ENCODE peak calls at places on chromosome 3, in four cellular contexts. D, M, P and E are unnamed samples.

GRCh38 chr3:114401346-114401745 is 107.5 kb downstream of the TIGIT start:
- DNase-seq in M (no peak), P (no peak), D (no peak), E (no peak)

GRCh38 chr3:60579734-60580133 is 671.5 kb downstream of the FHIT start:
- DNase-seq in M (no peak), P (peak; percentile 90), D (no peak), E (peak; percentile 3)

GRCh38 chr3:50491023-50491422 is 12.4 kb downstream of the CACNA2D2 start:
- DNase-seq in P (no peak), D (no peak), M (no peak), E (no peak)

GRCh38 chr3:49411550-49411967 is 217 bp downstream of the RHOA start:
- DNase-seq in P (no peak), D (peak; percentile 59), M (peak; percentile 44), E (peak; percentile 81)

GRCh38 chr3:30342319-30343060 is 263.9 kb upstream of the TGFBR2 start:
- DNase-seq in P (peak; percentile 96), M (peak; percentile 87), D (no peak), E (no peak)

GRCh38 chr3:70333080-70333479 is 20.6 kb upstream of the MDFIC2 start:
- DNase-seq in M (no peak), P (no peak), D (no peak), E (no peak)

GRCh38 chr3:10516835-10517465 is 11.6 kb upstream of the ATP2B2 start:
- DNase-seq in M (no peak), D (peak; percentile 13), P (no peak), E (no peak)

GRCh38 chr3:119891944-119892721 is 110.2 kb downstream of the NR1I2 start:
- DNase-seq in M (peak; percentile 55), D (peak; percentile 62), P (peak; percentile 71), E (peak; percentile 23)

GRCh38 chr3:150074697-150075416 is 104.2 kb upstream of the PFN2 start:
- DNase-seq in P (no peak), D (no peak), M (no peak), E (no peak)

GRCh38 chr3:142808103-142808917 is 80.6 kb downstream of the PCOLCE2 start:
- DNase-seq in D (peak; percentile 21), P (peak; percentile 72), M (peak; percentile 5), E (no peak)

GRCh38 chr3:73786346-73786807 is 161.6 kb upstream of the PDZRN3 start:
- DNase-seq in M (no peak), D (no peak), P (peak; percentile 97), E (no peak)

GRCh38 chr3:137692803-137693431 is 71.2 kb upstream of the SOX14 start:
- DNase-seq in P (no peak), M (peak; percentile 31), D (peak; percentile 27), E (peak; percentile 38)
- TF ChIP-seq CTCF in P (no peak), M (peak; percentile 82), D (peak; percentile 45), E (no peak)

DNA sequence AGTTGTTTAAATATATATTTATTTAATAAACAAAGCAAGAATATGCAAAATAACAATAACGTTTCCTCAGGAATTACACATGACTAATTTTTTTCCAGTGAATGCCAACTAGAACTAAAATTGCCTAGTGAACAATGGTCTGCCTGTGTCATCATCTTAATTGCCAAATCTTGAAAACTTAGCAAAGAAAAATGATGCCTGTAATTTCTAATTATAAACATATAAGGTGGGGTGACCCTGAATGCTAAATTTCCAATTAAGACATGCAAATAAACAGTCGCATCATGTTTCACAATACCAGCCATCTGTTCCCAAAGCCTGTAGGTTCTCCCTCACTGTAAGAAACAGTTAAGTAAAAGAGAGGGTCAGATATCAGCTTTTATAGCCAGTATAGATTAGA is 67.6 kb upstream of the PLCL2 start:
- DNase-seq in M (no peak), P (no peak), D (no peak), E (no peak)
- TF ChIP-seq MXI1 in M (no peak), P (no peak), D (no peak), E (no peak)

GRCh38 chr3:62048577-62048976 is 324.8 kb downstream of the FEZF2 start:
- DNase-seq in P (no peak), M (no peak), D (no peak), E (no peak)

GRCh38 chr3:62056603-62057002 is 316.7 kb downstream of the FEZF2 start:
- DNase-seq in P (no peak), M (no peak), D (no peak), E (no peak)

GRCh38 chr3:62052331-62052730 is 321.0 kb downstream of the FEZF2 start:
- DNase-seq in M (no peak), D (no peak), P (no peak), E (no peak)

GRCh38 chr3:62049033-62049432 is 324.3 kb downstream of the FEZF2 start:
- DNase-seq in D (no peak), M (no peak), P (peak; percentile 6), E (no peak)

GRCh38 chr3:62051506-62051905 is 321.8 kb downstream of the FEZF2 start:
- DNase-seq in P (peak; percentile 24), M (peak; percentile 16), D (peak; percentile 15), E (peak; percentile 13)
- TF ChIP-seq CTCF in P (peak; percentile 39), M (peak; percentile 32), D (no peak), E (peak; percentile 61)

GRCh38 chr3:7793786-7794185 is 707.8 kb upstream of the LMCD1 start:
- DNase-seq in P (no peak), M (no peak), D (no peak), E (no peak)

GRCh38 chr3:7787871-7788828 is 713.5 kb upstream of the LMCD1 start:
- DNase-seq in M (no peak), P (no peak), D (no peak), E (no peak)

GRCh38 chr3:7789324-7789723 is 712.3 kb upstream of the LMCD1 start:
- DNase-seq in M (no peak), D (no peak), P (no peak), E (no peak)

GRCh38 chr3:7788881-7789280 is 712.7 kb upstream of the LMCD1 start:
- DNase-seq in P (no peak), M (no peak), D (no peak), E (no peak)
- TF ChIP-seq MXI1 in P (no peak), M (no peak), D (no peak), E (no peak)

GRCh38 chr3:134251731-134252391 is 1.2 kb upstream of the RYK start:
- DNase-seq in P (no peak), D (no peak), M (peak; percentile 31), E (peak; percentile 16)

GRCh38 chr3:134250717-134251220 is at the start of gene RYK:
- DNase-seq in P (peak; percentile 64), M (peak; percentile 83), D (peak; percentile 83), E (peak; percentile 97)

GRCh38 chr3:134249935-134250716 is 533 bp downstream of the RYK start:
- DNase-seq in P (peak; percentile 28), D (peak; percentile 46), M (peak; percentile 39), E (peak; percentile 85)

GRCh38 chr3:134252766-134253165 is 2.1 kb upstream of the RYK start:
- DNase-seq in D (no peak), P (no peak), M (no peak), E (no peak)

DNA sequence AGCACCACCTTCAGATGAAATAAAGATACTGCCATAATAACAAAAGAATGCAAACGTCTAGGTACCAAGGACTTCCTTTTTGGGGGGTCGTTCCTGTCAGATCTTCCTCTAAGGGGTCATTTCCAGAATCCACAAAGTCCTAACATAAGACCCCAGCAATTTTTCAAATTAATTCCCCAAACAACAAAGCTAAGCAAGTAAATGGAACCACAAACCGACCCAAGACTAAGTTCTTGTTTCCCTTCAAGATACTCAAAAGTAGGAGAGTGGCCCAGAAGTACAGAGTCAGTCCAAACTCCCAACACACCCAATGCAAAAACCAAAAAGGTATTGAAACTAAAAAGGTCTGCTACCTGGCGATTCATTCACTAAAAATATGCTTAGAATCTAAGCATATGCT is 1.2 kb downstream of the RYK start:
- DNase-seq in M (no peak), D (no peak), P (no peak), E (no peak)
- TF ChIP-seq CTCF in M (no peak), D (no peak), P (no peak), E (peak; percentile 1)